ENCODE peak calls at places on chromosome 2, in eight cellular contexts. T is thyroid gland; E is CD4-positive, alpha-beta T cell; R is NB4; L is fibroblast of villous mesenchyme; G is effector memory CD4-positive, alpha-beta T cell; A is GM10248; W is amniotic stem cell. Y is an unnamed sample.

GRCh38 chr2:120392923-120393322 is 47.0 kb downstream of the INHBB start:
- DNase-seq in G (no peak), L (no peak), A (no peak), E (no peak), W (no peak), T (no peak), R (no peak), Y (no peak)

GRCh38 chr2:26521054-26521912 is 43.4 kb upstream of the OTOF start:
- DNase-seq in E (no peak), G (no peak), W (no peak), R (peak; percentile 60), L (peak; percentile 8), A (peak; percentile 48), T (peak; percentile 16), Y (no peak)

GRCh38 chr2:168550670-168551069 is 94.6 kb downstream of the CERS6 start:
- DNase-seq in T (no peak), R (peak; percentile 19), E (no peak), A (no peak), W (no peak), G (no peak), L (no peak), Y (peak; percentile 16)

GRCh38 chr2:8324164-8324848 is 357.6 kb upstream of the ID2 start:
- DNase-seq in G (no peak), T (no peak), L (no peak), E (no peak), A (no peak), R (no peak), W (no peak), Y (no peak)

GRCh38 chr2:233387667-233388528 is 33.6 kb downstream of the DGKD start:
- DNase-seq in G (no peak), A (no peak), W (peak; percentile 84), T (peak; percentile 97), R (no peak), L (peak; percentile 97), E (no peak), Y (peak; percentile 95)

GRCh38 chr2:163347982-163348842 is 387.6 kb downstream of the FIGN start:
- DNase-seq in E (no peak), T (peak; percentile 57), R (peak; percentile 95), G (no peak), L (peak; percentile 91), A (no peak), W (peak; percentile 73), Y (peak; percentile 51)

GRCh38 chr2:71790261-71791038 is 337.1 kb downstream of the DYSF start:
- DNase-seq in A (no peak), W (no peak), T (no peak), E (no peak), L (no peak), G (no peak), R (no peak), Y (no peak)

GRCh38 chr2:165905854-165906253 is 47.7 kb downstream of the TTC21B start:
- DNase-seq in T (no peak), G (no peak), L (no peak), A (no peak), E (no peak), R (no peak), W (no peak), Y (no peak)

GRCh38 chr2:177894546-177894945 is 178.0 kb downstream of the PDE11A start:
- DNase-seq in R (no peak), T (no peak), E (no peak), L (no peak), A (no peak), W (no peak), G (no peak), Y (no peak)

GRCh38 chr2:10844083-10844482 is 31.5 kb upstream of the PDIA6 start:
- DNase-seq in E (no peak), G (no peak), R (no peak), L (peak; percentile 61), W (peak; percentile 43), A (no peak), T (peak; percentile 91), Y (peak; percentile 91)

GRCh38 chr2:238287702-238288649 is at the start of gene PER2:
- DNase-seq in W (peak; percentile 85), E (no peak), G (peak; percentile 19), R (peak; percentile 75), A (peak; percentile 46), T (peak; percentile 43), L (peak; percentile 87), Y (peak; percentile 61)

GRCh38 chr2:217204358-217204757 is 344.5 kb upstream of the TNP1 start:
- DNase-seq in T (no peak), G (no peak), R (no peak), A (no peak), W (no peak), E (no peak), L (no peak), Y (no peak)

GRCh38 chr2:241272298-241272721 is 43.2 kb downstream of the HDLBP start:
- DNase-seq in L (peak; percentile 34), T (peak; percentile 55), E (no peak), G (no peak), R (peak; percentile 56), W (no peak), A (peak; percentile 44), Y (peak; percentile 57)

GRCh38 chr2:191571163-191571769 is 106.7 kb upstream of the NABP1 start:
- DNase-seq in W (peak; percentile 37), T (no peak), R (peak; percentile 84), A (no peak), L (peak; percentile 66), E (no peak), G (no peak), Y (no peak)

GRCh38 chr2:172968061-172968469 is 107.6 kb upstream of the MAP3K20 start:
- DNase-seq in L (peak; percentile 84), E (no peak), W (no peak), T (no peak), R (no peak), A (no peak), G (no peak), Y (peak; percentile 96)

GRCh38 chr2:191114403-191114886 is 36.3 kb downstream of the STAT4 start:
- DNase-seq in E (no peak), T (no peak), L (peak; percentile 48), R (peak; percentile 28), A (peak; percentile 48), G (no peak), W (no peak), Y (no peak)

GRCh38 chr2:20352230-20353216 is 1.9 kb upstream of the PUM2 start:
- DNase-seq in W (no peak), A (no peak), T (no peak), G (no peak), R (no peak), E (no peak), L (no peak), Y (no peak)

GRCh38 chr2:145740302-145740701 is 1220.4 kb upstream of the ZEB2 start:
- DNase-seq in A (no peak), E (no peak), G (no peak), R (no peak), L (no peak), W (no peak), T (no peak), Y (no peak)

GRCh38 chr2:96874099-96874831 is 4.4 kb upstream of the SEMA4C start:
- DNase-seq in L (no peak), G (no peak), R (no peak), E (no peak), T (no peak), W (no peak), A (peak; percentile 61), Y (no peak)

GRCh38 chr2:241218131-241219029 is 29.9 kb downstream of the ANO7 start:
- DNase-seq in G (peak; percentile 8), A (peak; percentile 69), R (peak; percentile 61), T (peak; percentile 53), E (peak; percentile 24), L (peak; percentile 29), W (no peak), Y (no peak)

GRCh38 chr2:48414980-48415764 is 114.8 kb upstream of the STON1 start:
- DNase-seq in T (peak; percentile 7), W (no peak), L (peak; percentile 72), A (no peak), G (no peak), R (peak; percentile 46), E (no peak), Y (no peak)

GRCh38 chr2:54979645-54980044 is 70.6 kb downstream of the RTN4 start:
- DNase-seq in L (no peak), E (no peak), W (no peak), A (no peak), R (no peak), T (peak; percentile 76), G (no peak), Y (no peak)

GRCh38 chr2:29201979-29202378 is 86.8 kb downstream of the CLIP4 start:
- DNase-seq in L (no peak), W (no peak), T (no peak), R (no peak), A (no peak), G (no peak), E (no peak), Y (no peak)

GRCh38 chr2:120617055-120617454 is 118.6 kb upstream of the GLI2 start:
- DNase-seq in W (no peak), A (no peak), R (peak; percentile 66), E (no peak), L (no peak), T (peak; percentile 60), G (no peak), Y (no peak)

GRCh38 chr2:180125245-180125962 is 118.3 kb upstream of the CWC22 start:
- DNase-seq in T (peak; percentile 41), G (peak; percentile 4), R (peak; percentile 78), W (peak; percentile 87), L (peak; percentile 94), A (peak; percentile 28), E (peak; percentile 17), Y (peak; percentile 79)

GRCh38 chr2:12051831-12052230 is 305.4 kb downstream of the LPIN1 start:
- DNase-seq in W (no peak), A (no peak), L (peak; percentile 38), R (peak; percentile 24), T (no peak), G (no peak), E (no peak), Y (no peak)

GRCh38 chr2:120677696-120678095 is 58.0 kb upstream of the GLI2 start:
- DNase-seq in E (no peak), W (no peak), L (no peak), T (no peak), R (no peak), A (no peak), G (no peak), Y (no peak)